ENCODE peak calls at places on chromosomes 5 and 9, in eight cellular contexts. One of them, this sample, is unnamed.

GRCh38 chr5:136199408-136199807 is 6.4 kb upstream of the SMIM32 start:
- DNase-seq in thoracic aorta: no peak
- DNase-seq in activated T-cell treated with anti-CD3 and anti-CD28 coated beads, Interleukin-2, amount 50 U/mL, for 48 hours: no peak
- DNase-seq in kidney: no peak
- DNase-seq in activated effector memory CD4-positive, alpha-beta T cell treated with Interleukin-2 at 50 U/mL for 16 hours: no peak
- DNase-seq in HEK293T: no peak
- DNase-seq in endothelial cell: no peak
- DNase-seq in chondrocyte: no peak
- DNase-seq in this sample: no peak

GRCh38 chr5:155299342-155300006 is 285.9 kb downstream of the KIF4B start:
- DNase-seq in activated effector memory CD4-positive, alpha-beta T cell treated with Interleukin-2 at 50 U/mL for 16 hours: no peak
- DNase-seq in activated T-cell treated with anti-CD3 and anti-CD28 coated beads, Interleukin-2, amount 50 U/mL, for 48 hours: no peak
- DNase-seq in kidney: no peak
- DNase-seq in endothelial cell: no peak
- DNase-seq in HEK293T: no peak
- DNase-seq in thoracic aorta: no peak
- DNase-seq in chondrocyte: no peak
- DNase-seq in this sample: no peak

GRCh38 chr5:136129445-136129844 is 3.2 kb upstream of the SMAD5 start:
- DNase-seq in HEK293T: no peak
- DNase-seq in activated T-cell treated with anti-CD3 and anti-CD28 coated beads, Interleukin-2, amount 50 U/mL, for 48 hours: no peak
- DNase-seq in endothelial cell: no peak
- DNase-seq in activated effector memory CD4-positive, alpha-beta T cell treated with Interleukin-2 at 50 U/mL for 16 hours: no peak
- DNase-seq in kidney: no peak
- DNase-seq in thoracic aorta: no peak
- DNase-seq in chondrocyte: no peak
- DNase-seq in this sample: no peak

GRCh38 chr5:160961761-160962160 is 109.8 kb upstream of the ATP10B start:
- DNase-seq in kidney: no peak
- DNase-seq in activated T-cell treated with anti-CD3 and anti-CD28 coated beads, Interleukin-2, amount 50 U/mL, for 48 hours: no peak
- DNase-seq in endothelial cell: no peak
- DNase-seq in activated effector memory CD4-positive, alpha-beta T cell treated with Interleukin-2 at 50 U/mL for 16 hours: no peak
- DNase-seq in HEK293T: no peak
- DNase-seq in chondrocyte: no peak
- DNase-seq in thoracic aorta: no peak
- DNase-seq in this sample: no peak

GRCh38 chr5:5288236-5288635 is 134.2 kb upstream of the ICE1 start:
- DNase-seq in chondrocyte: no peak
- DNase-seq in kidney: no peak
- DNase-seq in activated effector memory CD4-positive, alpha-beta T cell treated with Interleukin-2 at 50 U/mL for 16 hours: no peak
- DNase-seq in activated T-cell treated with anti-CD3 and anti-CD28 coated beads, Interleukin-2, amount 50 U/mL, for 48 hours: no peak
- DNase-seq in endothelial cell: no peak
- DNase-seq in thoracic aorta: no peak
- DNase-seq in HEK293T: no peak
- DNase-seq in this sample: no peak

GRCh38 chr5:41371741-41372140 is 138.7 kb downstream of the PLCXD3 start:
- DNase-seq in endothelial cell: no peak
- DNase-seq in activated T-cell treated with anti-CD3 and anti-CD28 coated beads, Interleukin-2, amount 50 U/mL, for 48 hours: no peak
- DNase-seq in thoracic aorta: no peak
- DNase-seq in activated effector memory CD4-positive, alpha-beta T cell treated with Interleukin-2 at 50 U/mL for 16 hours: no peak
- DNase-seq in chondrocyte: no peak
- DNase-seq in HEK293T: no peak
- DNase-seq in kidney: no peak
- DNase-seq in this sample: peak

GRCh38 chr5:103110403-103110802 is 9.5 kb downstream of the GIN1 start:
- DNase-seq in activated T-cell treated with anti-CD3 and anti-CD28 coated beads, Interleukin-2, amount 50 U/mL, for 48 hours: no peak
- DNase-seq in activated effector memory CD4-positive, alpha-beta T cell treated with Interleukin-2 at 50 U/mL for 16 hours: no peak
- DNase-seq in endothelial cell: no peak
- DNase-seq in HEK293T: no peak
- DNase-seq in kidney: no peak
- DNase-seq in thoracic aorta: no peak
- DNase-seq in chondrocyte: no peak
- DNase-seq in this sample: no peak

GRCh38 chr9:110143969-110144545 is 63.9 kb downstream of the C9orf152 start:
- DNase-seq in thoracic aorta: no peak
- DNase-seq in endothelial cell: no peak
- DNase-seq in activated T-cell treated with anti-CD3 and anti-CD28 coated beads, Interleukin-2, amount 50 U/mL, for 48 hours: peak
- DNase-seq in HEK293T: no peak
- DNase-seq in kidney: no peak
- DNase-seq in chondrocyte: no peak
- DNase-seq in activated effector memory CD4-positive, alpha-beta T cell treated with Interleukin-2 at 50 U/mL for 16 hours: no peak
- DNase-seq in this sample: no peak

GRCh38 chr5:135955525-135955924 is 742 bp upstream of the LECT2 start:
- DNase-seq in activated effector memory CD4-positive, alpha-beta T cell treated with Interleukin-2 at 50 U/mL for 16 hours: no peak
- DNase-seq in kidney: no peak
- DNase-seq in HEK293T: no peak
- DNase-seq in activated T-cell treated with anti-CD3 and anti-CD28 coated beads, Interleukin-2, amount 50 U/mL, for 48 hours: no peak
- DNase-seq in chondrocyte: no peak
- DNase-seq in thoracic aorta: no peak
- DNase-seq in endothelial cell: no peak
- DNase-seq in this sample: no peak

This sample was measured in adipocyte.